ENCODE peak calls at places on chromosomes 13 and 19, in nine cellular contexts. X is T-helper 9 cell; I is activated CD4-positive, alpha-beta memory T cell treated with anti-CD3 and anti-CD28 coated beads, Interleukin-2, amount 10 ng/mL, durations not matched to agents 7 days and 5 days; Y is stimulated activated CD8-positive, alpha-beta memory T cell treated with anti-CD3 and anti-CD28 coated beads, Interleukin-4, amount 100 ng/mL, for 4 hours; N is renal cortical epithelial cell; L is foreskin melanocyte; W is BE2C; Q is uterus; E is A172. U is an unnamed sample.
A peak's percentile ranks its signal among the peaks of the same experiment; 100 is the strongest.

GRCh38 chr13:94239135-94239534 is 240.3 kb downstream of the DCT start:
- DNase-seq in Q (no peak), W (no peak), N (peak; percentile 80), X (no peak), I (no peak), L (peak; percentile 80), Y (no peak), E (peak; percentile 82), U (peak; percentile 48)

GRCh38 chr19:48350856-48351255 is 12.9 kb downstream of the TMEM143 start:
- DNase-seq in I (no peak), L (no peak), Y (no peak), X (no peak), N (no peak), Q (no peak), W (no peak), E (no peak), U (no peak)

GRCh38 chr19:16461630-16462051 is 10.1 kb downstream of the EPS15L1 start:
- DNase-seq in W (no peak), I (no peak), N (no peak), L (no peak), Q (no peak), X (no peak), Y (no peak), E (no peak), U (no peak)

GRCh38 chr13:89375839-89376238 is 1704.7 kb downstream of the SLITRK5 start:
- DNase-seq in Q (no peak), Y (no peak), E (no peak), I (no peak), N (no peak), L (no peak), W (no peak), X (no peak), U (no peak)

GRCh38 chr13:73096173-73097117 is 37.6 kb downstream of the KLF5 start:
- DNase-seq in W (no peak), Y (no peak), X (no peak), I (no peak), E (peak; percentile 63), L (no peak), N (peak; percentile 75), Q (no peak), U (no peak)

GRCh38 chr13:110447801-110448200 is 113.7 kb downstream of the RAB20 start:
- DNase-seq in N (no peak), Y (no peak), I (no peak), Q (no peak), X (no peak), E (no peak), L (no peak), W (no peak), U (no peak)

GRCh38 chr19:50377051-50377441 is 789 bp downstream of the NR1H2 start:
- DNase-seq in I (peak; percentile 60), L (no peak), Q (peak; percentile 46), N (no peak), E (no peak), X (peak; percentile 54), W (no peak), Y (no peak), U (peak; percentile 78)

GRCh38 chr13:39777527-39778061 is 122.1 kb downstream of the COG6 start:
- DNase-seq in Q (no peak), N (peak; percentile 75), L (peak; percentile 31), E (peak; percentile 75), Y (no peak), X (no peak), I (no peak), W (no peak), U (peak; percentile 56)

GRCh38 chr19:3198901-3199700 is 13.4 kb downstream of the NCLN start:
- DNase-seq in L (no peak), N (no peak), W (no peak), X (no peak), I (no peak), Y (no peak), Q (no peak), E (no peak), U (no peak)

GRCh38 chr19:18933297-18933696 is 7.7 kb downstream of the HOMER3 start:
- DNase-seq in I (no peak), Q (no peak), E (no peak), X (no peak), N (no peak), Y (no peak), L (no peak), W (no peak), U (no peak)

GRCh38 chr13:24654741-24655140 is 25.5 kb upstream of the ATP12A start:
- DNase-seq in X (no peak), I (no peak), E (no peak), Q (no peak), N (no peak), Y (no peak), W (no peak), L (no peak), U (no peak)

GRCh38 chr13:113646921-113647340 is 11.1 kb downstream of the ATP4B start:
- DNase-seq in I (no peak), Q (peak; percentile 9), W (peak; percentile 7), L (no peak), X (no peak), E (no peak), Y (no peak), N (no peak), U (no peak)

GRCh38 chr13:53138369-53139036 is 109.9 kb downstream of the OLFM4 start:
- DNase-seq in Y (no peak), L (no peak), I (no peak), X (no peak), Q (peak; percentile 61), E (no peak), N (no peak), W (no peak), U (no peak)

GRCh38 chr19:33418461-33418860 is 45.0 kb downstream of the CEBPG start:
- DNase-seq in E (no peak), X (no peak), I (no peak), L (no peak), N (no peak), W (no peak), Y (no peak), Q (no peak), U (no peak)

U was measured in OCI-M1.